ENCODE peak calls at places on chromosomes 12 and 14, in nine cellular contexts. S is ovary, V is GM10248, D is HL-60, M is fibroblast of the aortic adventitia, O is left lung, Q is fibroblast of mammary gland, T is IMR-90, G is GM20000. H is an unnamed sample.

GRCh38 chr14:64891173-64891838 is 11.6 kb upstream of the SPTB start:
- DNase-seq in S (no peak), V (no peak), D (no peak), M (no peak), O (no peak), Q (no peak), T (no peak), G (no peak), H (no peak)

GRCh38 chr12:50771409-50771808 is 7.5 kb downstream of the ATF1 start:
- DNase-seq in S (no peak), V (no peak), D (no peak), M (no peak), O (no peak), Q (no peak), T (no peak), G (no peak), H (no peak)

GRCh38 chr12:43104524-43104923 is 447.5 kb downstream of the ADAMTS20 start:
- DNase-seq in S (no peak), V (no peak), D (no peak), M (peak; percentile 69), O (no peak), Q (peak; percentile 80), T (peak; percentile 64), G (no peak), H (no peak)

GRCh38 chr14:94031880-94032279 is 5.7 kb downstream of the OTUB2 start:
- DNase-seq in S (no peak), V (no peak), D (no peak), M (no peak), O (no peak), Q (no peak), T (no peak), G (no peak), H (no peak)

GRCh38 chr14:91237219-91237618 is 7.3 kb downstream of the GPR68 start:
- DNase-seq in S (no peak), V (no peak), D (no peak), M (peak; percentile 46), O (no peak), Q (peak; percentile 75), T (peak; percentile 81), G (no peak), H (no peak)

GRCh38 chr14:75702107-75702506 is 41.1 kb downstream of the TTLL5 start:
- DNase-seq in S (no peak), V (no peak), D (no peak), M (peak; percentile 42), O (no peak), Q (no peak), T (no peak), G (no peak), H (no peak)

GRCh38 chr12:56119361-56119796 is 1.3 kb downstream of the ZC3H10 start:
- DNase-seq in S (peak; percentile 72), V (peak; percentile 64), D (peak; percentile 86), M (peak; percentile 96), O (peak; percentile 77), Q (peak; percentile 94), T (peak; percentile 94), G (peak; percentile 68), H (no peak)

GRCh38 chr12:20596036-20596435 is 99.1 kb upstream of the SLCO1C1 start:
- DNase-seq in S (no peak), V (no peak), D (no peak), M (no peak), O (no peak), Q (peak; percentile 29), T (no peak), G (no peak), H (no peak)

GRCh38 chr14:90871605-90872233 is 55.5 kb upstream of the TTC7B start:
- DNase-seq in S (no peak), V (no peak), D (no peak), M (peak; percentile 66), O (no peak), Q (peak; percentile 80), T (peak; percentile 54), G (no peak), H (no peak)

GRCh38 chr14:59239030-59239429 is 50.6 kb downstream of the DAAM1 start:
- DNase-seq in S (no peak), V (no peak), D (no peak), M (no peak), O (no peak), Q (no peak), T (no peak), G (no peak), H (no peak)

GRCh38 chr12:47271800-47272230 is 192.1 kb upstream of the AMIGO2 start:
- DNase-seq in S (no peak), V (no peak), D (no peak), M (no peak), O (no peak), Q (no peak), T (no peak), G (no peak), H (no peak)

GRCh38 chr14:98137626-98138025 is 1134.4 kb downstream of the BCL11B start:
- DNase-seq in S (no peak), V (no peak), D (no peak), M (no peak), O (no peak), Q (no peak), T (no peak), G (no peak), H (no peak)

GRCh38 chr12:124423683-124424515 is 129.0 kb downstream of the RFLNA start:
- DNase-seq in S (no peak), V (no peak), D (no peak), M (no peak), O (no peak), Q (no peak), T (no peak), G (no peak), H (no peak)

GRCh38 chr12:132713123-132713522 is 2.5 kb downstream of the PGAM5 start:
- DNase-seq in S (no peak), V (no peak), D (no peak), M (no peak), O (no peak), Q (no peak), T (no peak), G (no peak), H (no peak)

GRCh38 chr12:132711169-132711843 is 664 bp downstream of the PGAM5 start:
- DNase-seq in S (no peak), V (peak; percentile 53), D (peak; percentile 25), M (peak; percentile 23), O (no peak), Q (no peak), T (peak; percentile 23), G (peak; percentile 65), H (no peak)

GRCh38 chr12:132708150-132708549 is 2.5 kb upstream of the PGAM5 start:
- DNase-seq in S (no peak), V (no peak), D (no peak), M (no peak), O (no peak), Q (no peak), T (no peak), G (no peak), H (no peak)

GRCh38 chr12:132710062-132710421 is 600 bp upstream of the PGAM5 start:
- DNase-seq in S (peak; percentile 51), V (no peak), D (no peak), M (no peak), O (no peak), Q (no peak), T (no peak), G (no peak), H (no peak)

DNA sequence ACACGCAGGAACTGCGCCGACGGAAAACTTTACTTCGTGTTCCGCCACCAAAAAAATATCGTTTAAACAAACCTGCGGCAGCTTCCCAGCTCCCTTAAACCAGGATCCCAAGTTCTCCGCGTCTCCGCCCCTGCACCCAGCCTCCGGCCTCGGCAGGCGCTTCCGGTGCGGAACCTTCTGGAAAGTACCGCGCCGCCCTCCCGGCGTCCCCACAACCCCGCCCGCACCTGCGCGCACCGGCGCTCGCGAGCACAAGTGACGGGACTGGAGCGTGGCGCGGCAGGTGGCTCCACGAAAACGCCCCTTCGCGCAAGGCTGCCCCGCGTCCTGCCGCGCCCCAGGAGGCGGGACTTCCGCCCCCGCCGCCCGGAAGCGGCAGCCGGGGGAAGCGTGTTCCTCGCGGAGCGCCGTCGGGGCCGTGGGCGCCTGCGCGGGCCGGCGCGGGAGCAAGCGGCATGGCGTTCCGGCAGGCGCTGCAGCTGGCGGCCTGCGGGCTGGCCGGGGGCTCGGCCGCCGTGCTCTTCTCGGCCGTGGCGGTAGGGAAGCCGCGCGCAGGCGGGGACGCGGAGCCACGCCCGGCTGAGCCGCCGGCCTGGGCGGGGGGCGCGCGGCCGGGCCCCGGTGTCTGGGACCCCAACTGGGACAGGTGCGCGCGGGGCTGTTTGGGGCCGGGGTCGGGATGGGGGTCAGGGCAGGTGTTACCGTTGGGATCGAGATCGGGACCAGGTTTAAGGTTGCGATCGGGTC is at the start of gene PGAM5:
- DNase-seq in S (peak; percentile 85), V (peak; percentile 97), D (peak; percentile 77), M (peak; percentile 64), O (peak; percentile 86), Q (peak; percentile 59), T (peak; percentile 70), G (peak; percentile 98), H (peak; percentile 89)
- TF ChIP-seq CTCF in S (no peak), V (no peak), D (no peak), M (no peak), O (no peak), Q (no peak), T (no peak), G (no peak), H (no peak)

GRCh38 chr14:92793709-92794546 is at the start of gene GOLGA5:
- DNase-seq in S (peak; percentile 99), V (peak; percentile 97), D (peak; percentile 97), M (peak; percentile 98), O (peak; percentile 98), Q (peak; percentile 98), T (peak; percentile 98), G (peak; percentile 94), H (peak; percentile 100)
- TF ChIP-seq CTCF in S (peak; percentile 62), V (no peak), D (no peak), M (no peak), O (no peak), Q (no peak), T (no peak), G (no peak), H (no peak)

DNA sequence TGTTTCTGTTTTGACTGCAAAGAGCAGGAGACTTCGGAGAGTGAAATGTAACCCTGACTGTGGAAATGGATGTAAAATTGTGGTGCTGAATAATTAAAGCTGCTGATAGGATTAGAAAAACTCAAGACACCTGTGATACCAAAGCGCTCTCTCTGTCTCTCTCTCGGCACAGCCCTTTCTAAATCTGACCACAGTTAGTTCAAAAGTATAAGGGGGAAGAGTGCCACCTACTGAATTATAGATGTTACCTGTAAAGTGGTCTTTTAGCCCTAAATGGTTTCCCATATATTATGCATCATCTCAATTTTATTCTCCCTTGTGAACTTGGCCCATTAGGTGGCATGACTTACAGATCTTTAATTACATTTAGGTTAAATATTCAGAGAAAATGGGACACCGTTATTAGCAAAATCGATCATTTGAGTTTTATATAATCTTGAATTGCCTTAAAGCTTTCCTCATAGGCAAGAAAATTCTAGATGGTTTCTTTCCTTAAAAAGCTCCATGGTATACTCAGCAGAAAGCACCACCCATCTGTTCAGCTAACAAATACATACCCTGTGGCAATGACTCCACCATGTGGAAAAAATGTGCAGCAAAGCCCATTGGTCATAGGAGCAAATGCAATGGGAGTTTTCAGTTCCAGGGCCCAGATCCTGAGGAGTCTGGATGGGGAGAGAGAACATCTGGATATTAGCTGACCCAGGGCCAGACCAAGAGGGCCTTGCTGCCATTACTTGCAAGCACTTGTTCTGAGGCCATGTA is 18.1 kb downstream of the RFC5 start:
- DNase-seq in S (no peak), V (no peak), D (no peak), M (peak; percentile 77), O (no peak), Q (peak; percentile 71), T (peak; percentile 60), G (no peak), H (no peak)
- TF ChIP-seq CTCF in S (no peak), V (peak; percentile 18), D (no peak), M (peak; percentile 59), O (no peak), Q (peak; percentile 44), T (peak; percentile 54), G (no peak), H (peak; percentile 59)

GRCh38 chr14:43697003-43697402 is 810.1 kb downstream of the FSCB start:
- DNase-seq in S (no peak), V (no peak), D (no peak), M (no peak), O (no peak), Q (no peak), T (no peak), G (no peak), H (no peak)
- TF ChIP-seq CTCF in S (no peak), V (no peak), D (no peak), M (no peak), O (no peak), Q (no peak), T (no peak), G (no peak), H (no peak)